ENCODE peak calls at places on chromosome 2, in nine cellular contexts. I is HS-27A; A is stimulated activated naive B cell treated with anti-CD40 and anti-IgM and Interleukin-4, amounts not matched to agents 10 μg/mL and 1 μg/mL and 100 μg/mL, for 72 hours; Z is ovary; D is endodermal cell; C is body of pancreas; P is NCI-H2029; Q is thoracic aorta; G is CD8-positive, alpha-beta memory T cell. H is an unnamed sample.

GRCh38 chr2:199092419-199092818 is 365.3 kb downstream of the SATB2 start:
- DNase-seq in I (no peak), A (no peak), Z (no peak), D (no peak), C (no peak), P (no peak), Q (no peak), G (no peak), H (no peak)

GRCh38 chr2:37375721-37376399 is 31.4 kb downstream of the QPCT start:
- DNase-seq in I (no peak), A (no peak), Z (no peak), D (no peak), C (no peak), P (no peak), Q (no peak), G (no peak), H (no peak)

GRCh38 chr2:70703900-70704549 is 64.0 kb downstream of the ADD2 start:
- DNase-seq in I (no peak), A (no peak), Z (no peak), D (peak), C (peak), P (no peak), Q (no peak), G (no peak), H (no peak)

GRCh38 chr2:108988796-108989713 is at the start of gene EDAR:
- DNase-seq in I (no peak), A (peak), Z (no peak), D (peak), C (peak), P (peak), Q (no peak), G (no peak), H (no peak)

GRCh38 chr2:106970471-106971261 is 84.7 kb upstream of the ST6GAL2 start:
- DNase-seq in I (no peak), A (no peak), Z (no peak), D (no peak), C (no peak), P (no peak), Q (no peak), G (no peak), H (no peak)

GRCh38 chr2:143347303-143347702 is 218.1 kb downstream of the ARHGAP15 start:
- DNase-seq in I (no peak), A (no peak), Z (no peak), D (no peak), C (no peak), P (no peak), Q (no peak), G (no peak), H (no peak)

GRCh38 chr2:85777441-85777861 is 23.7 kb downstream of the ATOH8 start:
- DNase-seq in I (no peak), A (no peak), Z (peak), D (no peak), C (peak), P (no peak), Q (no peak), G (no peak), H (no peak)

GRCh38 chr2:54601339-54601738 is 122.1 kb upstream of the EML6 start:
- DNase-seq in I (no peak), A (no peak), Z (no peak), D (no peak), C (no peak), P (no peak), Q (no peak), G (no peak), H (no peak)

GRCh38 chr2:12119841-12120240 is 373.4 kb downstream of the LPIN1 start:
- DNase-seq in I (peak), A (no peak), Z (no peak), D (no peak), C (no peak), P (no peak), Q (no peak), G (no peak), H (no peak)

GRCh38 chr2:235844561-235844960 is 323.6 kb downstream of the GBX2 start:
- DNase-seq in I (no peak), A (no peak), Z (no peak), D (no peak), C (no peak), P (no peak), Q (no peak), G (no peak), H (no peak)

GRCh38 chr2:171420728-171421563 is 12.8 kb downstream of the METTL8 start:
- DNase-seq in I (no peak), A (no peak), Z (no peak), D (no peak), C (no peak), P (no peak), Q (no peak), G (no peak), H (no peak)

GRCh38 chr2:19059076-19059475 is 299.3 kb downstream of the OSR1 start:
- DNase-seq in I (no peak), A (no peak), Z (no peak), D (peak), C (no peak), P (no peak), Q (no peak), G (no peak), H (no peak)

GRCh38 chr2:207619764-207620203 is 5.4 kb downstream of the METTL21A start:
- DNase-seq in I (no peak), A (no peak), Z (no peak), D (no peak), C (no peak), P (no peak), Q (no peak), G (no peak), H (no peak)

GRCh38 chr2:88919087-88919738 is 227.7 kb downstream of the RPIA start:
- DNase-seq in I (no peak), A (no peak), Z (no peak), D (no peak), C (no peak), P (no peak), Q (no peak), G (no peak), H (no peak)

GRCh38 chr2:129587426-129588064 is 391.9 kb upstream of the RAB6C start:
- DNase-seq in I (no peak), A (no peak), Z (no peak), D (peak), C (peak), P (no peak), Q (no peak), G (no peak), H (no peak)